ENCODE peak calls at places on chromosomes 13 and 19, in eight cellular contexts. One of them, this sample, is unnamed.

GRCh38 chr13:48819889-48820288 is 155.8 kb upstream of the FNDC3A start:
- DNase-seq in heart left ventricle: no peak
- DNase-seq in vagina: no peak
- DNase-seq in NCI-H2107: no peak
- DNase-seq in activated CD4-positive, CD25-positive, alpha-beta regulatory T cell treated with anti-CD3 and anti-CD28 coated beads, Interleukin-2, amount 50 U/mL, for 16 hours: no peak
- DNase-seq in activated T-helper 1 cell treated with Interleukin-2 at 50 U/mL for 16 hours: no peak
- DNase-seq in tibial artery: no peak
- DNase-seq in brain microvascular endothelial cell: no peak
- DNase-seq in this sample: no peak

GRCh38 chr19:32748497-32748896 is 28.9 kb downstream of the TDRD12 start:
- DNase-seq in heart left ventricle: no peak
- DNase-seq in vagina: no peak
- DNase-seq in NCI-H2107: peak
- DNase-seq in activated CD4-positive, CD25-positive, alpha-beta regulatory T cell treated with anti-CD3 and anti-CD28 coated beads, Interleukin-2, amount 50 U/mL, for 16 hours: no peak
- DNase-seq in activated T-helper 1 cell treated with Interleukin-2 at 50 U/mL for 16 hours: no peak
- DNase-seq in tibial artery: no peak
- DNase-seq in brain microvascular endothelial cell: no peak
- DNase-seq in this sample: no peak

GRCh38 chr19:6616011-6616410 is 25.1 kb upstream of the CD70 start:
- DNase-seq in heart left ventricle: no peak
- DNase-seq in vagina: no peak
- DNase-seq in NCI-H2107: no peak
- DNase-seq in activated CD4-positive, CD25-positive, alpha-beta regulatory T cell treated with anti-CD3 and anti-CD28 coated beads, Interleukin-2, amount 50 U/mL, for 16 hours: no peak
- DNase-seq in activated T-helper 1 cell treated with Interleukin-2 at 50 U/mL for 16 hours: no peak
- DNase-seq in tibial artery: no peak
- DNase-seq in brain microvascular endothelial cell: no peak
- DNase-seq in this sample: no peak

GRCh38 chr13:49052801-49053200 is 77.1 kb downstream of the FNDC3A start:
- DNase-seq in heart left ventricle: no peak
- DNase-seq in vagina: no peak
- DNase-seq in NCI-H2107: no peak
- DNase-seq in activated CD4-positive, CD25-positive, alpha-beta regulatory T cell treated with anti-CD3 and anti-CD28 coated beads, Interleukin-2, amount 50 U/mL, for 16 hours: no peak
- DNase-seq in activated T-helper 1 cell treated with Interleukin-2 at 50 U/mL for 16 hours: no peak
- DNase-seq in tibial artery: no peak
- DNase-seq in brain microvascular endothelial cell: no peak
- DNase-seq in this sample: no peak

GRCh38 chr13:99442273-99442895 is 58.9 kb upstream of the TM9SF2 start:
- DNase-seq in heart left ventricle: no peak
- DNase-seq in vagina: no peak
- DNase-seq in NCI-H2107: peak
- DNase-seq in activated CD4-positive, CD25-positive, alpha-beta regulatory T cell treated with anti-CD3 and anti-CD28 coated beads, Interleukin-2, amount 50 U/mL, for 16 hours: no peak
- DNase-seq in activated T-helper 1 cell treated with Interleukin-2 at 50 U/mL for 16 hours: no peak
- DNase-seq in tibial artery: no peak
- DNase-seq in brain microvascular endothelial cell: peak
- DNase-seq in this sample: peak

GRCh38 chr19:44777715-44778347 is at the start of gene CBLC:
- DNase-seq in heart left ventricle: no peak
- DNase-seq in vagina: no peak
- DNase-seq in NCI-H2107: peak
- DNase-seq in activated CD4-positive, CD25-positive, alpha-beta regulatory T cell treated with anti-CD3 and anti-CD28 coated beads, Interleukin-2, amount 50 U/mL, for 16 hours: no peak
- DNase-seq in activated T-helper 1 cell treated with Interleukin-2 at 50 U/mL for 16 hours: no peak
- DNase-seq in tibial artery: no peak
- DNase-seq in brain microvascular endothelial cell: no peak
- DNase-seq in this sample: no peak

GRCh38 chr19:35978832-35979365 is 16.1 kb upstream of the SDHAF1 start:
- DNase-seq in heart left ventricle: no peak
- DNase-seq in vagina: no peak
- DNase-seq in NCI-H2107: no peak
- DNase-seq in activated CD4-positive, CD25-positive, alpha-beta regulatory T cell treated with anti-CD3 and anti-CD28 coated beads, Interleukin-2, amount 50 U/mL, for 16 hours: no peak
- DNase-seq in activated T-helper 1 cell treated with Interleukin-2 at 50 U/mL for 16 hours: no peak
- DNase-seq in tibial artery: no peak
- DNase-seq in brain microvascular endothelial cell: no peak
- DNase-seq in this sample: no peak

GRCh38 chr13:113305208-113305607 is 8.2 kb downstream of the LAMP1 start:
- DNase-seq in heart left ventricle: no peak
- DNase-seq in vagina: no peak
- DNase-seq in NCI-H2107: no peak
- DNase-seq in activated CD4-positive, CD25-positive, alpha-beta regulatory T cell treated with anti-CD3 and anti-CD28 coated beads, Interleukin-2, amount 50 U/mL, for 16 hours: no peak
- DNase-seq in activated T-helper 1 cell treated with Interleukin-2 at 50 U/mL for 16 hours: no peak
- DNase-seq in tibial artery: no peak
- DNase-seq in brain microvascular endothelial cell: peak
- DNase-seq in this sample: no peak

GRCh38 chr13:34941436-34941834 is 635 bp upstream of the NBEA start:
- DNase-seq in heart left ventricle: no peak
- DNase-seq in vagina: no peak
- DNase-seq in NCI-H2107: no peak
- DNase-seq in activated CD4-positive, CD25-positive, alpha-beta regulatory T cell treated with anti-CD3 and anti-CD28 coated beads, Interleukin-2, amount 50 U/mL, for 16 hours: no peak
- DNase-seq in activated T-helper 1 cell treated with Interleukin-2 at 50 U/mL for 16 hours: no peak
- DNase-seq in tibial artery: no peak
- DNase-seq in brain microvascular endothelial cell: no peak
- DNase-seq in this sample: no peak

GRCh38 chr19:20999731-21000352 is 20.6 kb upstream of the ZNF430 start:
- DNase-seq in heart left ventricle: peak
- DNase-seq in vagina: no peak
- DNase-seq in NCI-H2107: peak
- DNase-seq in activated CD4-positive, CD25-positive, alpha-beta regulatory T cell treated with anti-CD3 and anti-CD28 coated beads, Interleukin-2, amount 50 U/mL, for 16 hours: peak
- DNase-seq in activated T-helper 1 cell treated with Interleukin-2 at 50 U/mL for 16 hours: peak
- DNase-seq in tibial artery: peak
- DNase-seq in brain microvascular endothelial cell: peak
- DNase-seq in this sample: no peak

GRCh38 chr19:40684280-40684679 is 6.2 kb downstream of the NUMBL start:
- DNase-seq in heart left ventricle: no peak
- DNase-seq in vagina: no peak
- DNase-seq in NCI-H2107: no peak
- DNase-seq in activated CD4-positive, CD25-positive, alpha-beta regulatory T cell treated with anti-CD3 and anti-CD28 coated beads, Interleukin-2, amount 50 U/mL, for 16 hours: no peak
- DNase-seq in activated T-helper 1 cell treated with Interleukin-2 at 50 U/mL for 16 hours: no peak
- DNase-seq in tibial artery: no peak
- DNase-seq in brain microvascular endothelial cell: no peak
- DNase-seq in this sample: no peak

GRCh38 chr19:34189199-34189916 is 17.1 kb downstream of the LSM14A start:
- DNase-seq in heart left ventricle: no peak
- DNase-seq in vagina: no peak
- DNase-seq in NCI-H2107: no peak
- DNase-seq in activated CD4-positive, CD25-positive, alpha-beta regulatory T cell treated with anti-CD3 and anti-CD28 coated beads, Interleukin-2, amount 50 U/mL, for 16 hours: no peak
- DNase-seq in activated T-helper 1 cell treated with Interleukin-2 at 50 U/mL for 16 hours: no peak
- DNase-seq in tibial artery: no peak
- DNase-seq in brain microvascular endothelial cell: no peak
- DNase-seq in this sample: no peak